ENCODE peak calls at places on chromosomes 11 and 22, in eight cellular contexts. Z, R, A, X, L, B, M and P are unnamed samples.

GRCh38 chr11:29438815-29439214 is 578.0 kb downstream of the KCNA4 start:
- DNase-seq in Z (no peak), R (no peak), A (no peak), X (no peak), L (no peak), B (no peak), M (no peak), P (no peak)

GRCh38 chr22:23245799-23246136 is 65.5 kb downstream of the BCR start:
- DNase-seq in Z (no peak), R (no peak), A (no peak), X (no peak), L (no peak), B (no peak), M (no peak), P (no peak)

GRCh38 chr11:61059260-61059752 is 43.0 kb upstream of the CD5 start:
- DNase-seq in Z (no peak), R (no peak), A (no peak), X (no peak), L (peak), B (no peak), M (no peak), P (no peak)

GRCh38 chr11:88102595-88102929 is 72.7 kb downstream of the RAB38 start:
- DNase-seq in Z (no peak), R (no peak), A (no peak), X (no peak), L (no peak), B (no peak), M (no peak), P (no peak)

GRCh38 chr11:130892847-130893246 is 23.4 kb downstream of the SNX19 start:
- DNase-seq in Z (no peak), R (no peak), A (no peak), X (no peak), L (no peak), B (no peak), M (no peak), P (no peak)

GRCh38 chr11:69122642-69123431 is 32.9 kb upstream of the SMIM38 start:
- DNase-seq in Z (peak), R (peak), A (peak), X (peak), L (no peak), B (no peak), M (no peak), P (peak)

GRCh38 chr11:117172678-117173421 is 5.7 kb upstream of the SIDT2 start:
- DNase-seq in Z (no peak), R (no peak), A (no peak), X (no peak), L (no peak), B (no peak), M (no peak), P (no peak)

GRCh38 chr11:122578168-122578825 is 77.2 kb upstream of the UBASH3B start:
- DNase-seq in Z (no peak), R (no peak), A (no peak), X (no peak), L (no peak), B (no peak), M (no peak), P (no peak)

GRCh38 chr22:17969732-17970131 is 54.6 kb downstream of the MICAL3 start:
- DNase-seq in Z (no peak), R (no peak), A (no peak), X (no peak), L (no peak), B (no peak), M (no peak), P (peak)

GRCh38 chr11:3194016-3194816 is 24.4 kb downstream of the MRGPRG start:
- DNase-seq in Z (peak), R (no peak), A (no peak), X (no peak), L (no peak), B (no peak), M (no peak), P (no peak)

GRCh38 chr11:69979632-69980031 is 98.5 kb upstream of the ANO1 start:
- DNase-seq in Z (no peak), R (no peak), A (no peak), X (no peak), L (no peak), B (no peak), M (no peak), P (no peak)

GRCh38 chr22:23245045-23245798 is 64.9 kb downstream of the BCR start:
- DNase-seq in Z (no peak), R (no peak), A (no peak), X (no peak), L (no peak), B (no peak), M (no peak), P (no peak)

GRCh38 chr22:24731786-24732185 is 42.7 kb downstream of the PIWIL3 start:
- DNase-seq in Z (no peak), R (no peak), A (no peak), X (no peak), L (no peak), B (no peak), M (no peak), P (no peak)

GRCh38 chr22:19446603-19447387 is 716 bp downstream of the C22orf39 start:
- DNase-seq in Z (no peak), R (no peak), A (no peak), X (no peak), L (no peak), B (no peak), M (no peak), P (no peak)